ENCODE peak calls at places on chromosomes 4 and X, in four cellular contexts. W, E, H and P are unnamed samples.

GRCh38 chr4:5782829-5783476 is 72.0 kb downstream of the EVC start:
- DNase-seq in W (no peak), H (no peak), E (no peak), P (no peak)

GRCh38 chrX:11105080-11105479 is 6.1 kb upstream of the HCCS start:
- DNase-seq in H (no peak), E (no peak), W (no peak), P (no peak)

GRCh38 chr4:970854-971520 is 2.4 kb downstream of the DGKQ start:
- DNase-seq in H (no peak), W (no peak), E (no peak), P (no peak)

GRCh38 chr4:87911252-87911774 is 64.2 kb upstream of the SPP1 start:
- DNase-seq in E (no peak), W (no peak), H (no peak), P (peak; percentile 1)

GRCh38 chr4:129455462-129455861 is 359.5 kb downstream of the C4orf33 start:
- DNase-seq in E (peak; percentile 66), W (no peak), H (no peak), P (no peak)

GRCh38 chrX:134501942-134502341 is 42.0 kb downstream of the HPRT1 start:
- DNase-seq in H (no peak), E (no peak), W (peak; percentile 80), P (no peak)

GRCh38 chrX:130171446-130172126 is at the start of gene RAB33A:
- DNase-seq in H (peak; percentile 29), E (peak; percentile 26), W (peak; percentile 16), P (peak; percentile 4)

GRCh38 chr4:37892641-37893040 is 1.8 kb downstream of the TBC1D1 start:
- DNase-seq in E (no peak), H (no peak), W (no peak), P (no peak)

GRCh38 chr4:19455196-19455595 is 796.5 kb upstream of the SLIT2 start:
- DNase-seq in H (no peak), E (no peak), W (peak; percentile 48), P (no peak)

GRCh38 chr4:155530290-155530689 is 136.4 kb upstream of the GUCY1A1 start:
- DNase-seq in W (no peak), E (no peak), H (no peak), P (peak; percentile 3)

GRCh38 chrX:5823861-5824260 is 404.8 kb downstream of the NLGN4X start:
- DNase-seq in W (no peak), H (no peak), E (no peak), P (no peak)

GRCh38 chr4:110904435-110905050 is 281.7 kb upstream of the PITX2 start:
- DNase-seq in H (no peak), E (no peak), W (no peak), P (no peak)

GRCh38 chr4:30537462-30537861 is 182.7 kb upstream of the PCDH7 start:
- DNase-seq in H (no peak), E (no peak), W (no peak), P (no peak)

GRCh38 chr4:176293660-176294059 is 24.6 kb upstream of the ASB5 start:
- DNase-seq in W (no peak), E (no peak), H (no peak), P (no peak)

GRCh38 chrX:153966283-153966688 is 5.3 kb downstream of the HCFC1 start:
- DNase-seq in W (peak; percentile 49), H (no peak), E (no peak), P (no peak)

GRCh38 chrX:23557070-23557469 is 110.2 kb upstream of the PRDX4 start:
- DNase-seq in W (peak; percentile 64), H (no peak), E (no peak), P (no peak)

GRCh38 chrX:39791691-39792090 is 306.1 kb downstream of the BCOR start:
- DNase-seq in H (no peak), E (no peak), W (no peak), P (no peak)

GRCh38 chr4:26619784-26620183 is 35.9 kb downstream of the TBC1D19 start:
- DNase-seq in E (no peak), W (no peak), H (no peak), P (no peak)

GRCh38 chrX:52821079-52821760 is 10.1 kb downstream of the XAGE5 start:
- DNase-seq in H (no peak), E (no peak), W (no peak), P (no peak)

GRCh38 chr4:122930877-122931276 is 8.5 kb upstream of the NUDT6 start:
- DNase-seq in H (no peak), W (no peak), E (no peak), P (no peak)

GRCh38 chr4:6446538-6447451 is 25.6 kb downstream of the PPP2R2C start:
- DNase-seq in W (no peak), H (no peak), E (no peak), P (no peak)

GRCh38 chr4:173866289-173866688 is 336.3 kb upstream of the HAND2 start:
- DNase-seq in W (no peak), E (no peak), H (no peak), P (no peak)

GRCh38 chrX:112066813-112067212 is 15.8 kb downstream of the TRPC5 start:
- DNase-seq in E (no peak), W (no peak), H (no peak), P (no peak)

GRCh38 chr4:58809366-58809765 is 1699.2 kb upstream of the IGFBP7 start:
- DNase-seq in H (no peak), W (no peak), E (no peak), P (no peak)

GRCh38 chr4:5836943-5837342 is 55.9 kb downstream of the CRMP1 start:
- DNase-seq in W (no peak), H (no peak), E (no peak), P (no peak)

GRCh38 chr4:7322166-7322991 is 112.4 kb downstream of the PSAPL1 start:
- DNase-seq in H (no peak), E (no peak), W (no peak), P (no peak)

GRCh38 chrX:49089553-49089952 is 9.9 kb upstream of the WDR45 start:
- DNase-seq in E (no peak), H (no peak), W (no peak), P (no peak)

GRCh38 chrX:72041901-72042859 is 89.5 kb downstream of the RTL5 start:
- DNase-seq in E (no peak), H (no peak), W (peak; percentile 26), P (no peak)

GRCh38 chr4:51906167-51906647 is 63.3 kb downstream of the DCUN1D4 start:
- DNase-seq in E (no peak), H (no peak), W (no peak), P (peak; percentile 8)

GRCh38 chrX:110699109-110699508 is 96.5 kb downstream of the CHRDL1 start:
- DNase-seq in E (no peak), H (no peak), W (no peak), P (no peak)

GRCh38 chr4:3868146-3868840 is 102.1 kb downstream of the ADRA2C start:
- DNase-seq in E (no peak), W (no peak), H (peak; percentile 45), P (no peak)

GRCh38 chr4:155674669-155675071 is 8.0 kb downstream of the GUCY1A1 start:
- DNase-seq in H (no peak), W (no peak), E (no peak), P (no peak)

GRCh38 chrX:100409316-100410082 is 574 bp downstream of the PCDH19 start:
- DNase-seq in E (no peak), W (no peak), H (no peak), P (no peak)

GRCh38 chr4:32102941-32103340 is 1382.8 kb downstream of the PCDH7 start:
- DNase-seq in W (no peak), H (no peak), E (no peak), P (no peak)

GRCh38 chr4:187444061-187444460 is 551.5 kb upstream of the ZFP42 start:
- DNase-seq in E (no peak), H (no peak), W (no peak), P (no peak)